ENCODE peak calls at places on chromosomes 7 and 10, in seven cellular contexts. X is IMR-90, G is mesenchymal stem cell, Y is H1, M is neuronal stem cell, A is H9, E is mesendoderm. U is an unnamed sample.

GRCh38 chr10:103982639-103983038 is 15.7 kb downstream of the SLK start:
- DNase-seq in G (no peak), X (no peak), Y (no peak), M (peak), E (peak), A (peak), U (peak)

GRCh38 chr10:93379366-93380042 is 102.6 kb downstream of the MYOF start:
- DNase-seq in A (no peak), M (no peak), E (no peak), Y (no peak), X (peak), G (peak), U (no peak)

GRCh38 chr7:6486438-6487183 is 38.9 kb upstream of the DAGLB start:
- DNase-seq in E (no peak), Y (no peak), G (no peak), M (no peak), A (no peak), X (no peak), U (no peak)

GRCh38 chr7:16811555-16811954 is 6.8 kb upstream of the AGR2 start:
- DNase-seq in G (peak), X (peak), A (no peak), M (no peak), Y (no peak), E (no peak), U (no peak)

GRCh38 chr10:121607310-121608055 is 9.2 kb upstream of the FGFR2 start:
- DNase-seq in A (no peak), Y (no peak), G (no peak), E (no peak), M (no peak), X (no peak), U (no peak)

GRCh38 chr10:52318822-52319464 is 4.9 kb downstream of the DKK1 start:
- DNase-seq in M (no peak), E (no peak), G (peak), X (peak), Y (no peak), A (no peak), U (peak)

GRCh38 chr7:129642871-129643515 is 31.5 kb downstream of the NRF1 start:
- DNase-seq in Y (no peak), A (no peak), E (no peak), X (no peak), M (no peak), G (no peak), U (peak)

GRCh38 chr10:95605163-95605562 is 44.0 kb upstream of the SORBS1 start:
- DNase-seq in A (no peak), E (no peak), G (peak), Y (no peak), M (no peak), X (no peak), U (no peak)

GRCh38 chr10:103238506-103239252 is 7.0 kb upstream of the RPEL1 start:
- DNase-seq in Y (peak), G (peak), X (peak), M (no peak), E (peak), A (peak), U (peak)

GRCh38 chr7:137840183-137840779 is 6.5 kb downstream of the DGKI start:
- DNase-seq in M (peak), E (no peak), A (no peak), G (no peak), X (no peak), Y (no peak), U (no peak)

GRCh38 chr10:43218951-43219837 is 47.7 kb downstream of the RASGEF1A start:
- DNase-seq in X (no peak), Y (no peak), A (no peak), M (no peak), E (no peak), G (no peak), U (no peak)

GRCh38 chr7:159034988-159035387 is 109.7 kb downstream of the VIPR2 start:
- DNase-seq in M (no peak), Y (no peak), E (no peak), X (no peak), A (peak), G (no peak), U (no peak)

GRCh38 chr7:155864271-155864985 is 52.2 kb upstream of the SHH start:
- DNase-seq in X (no peak), M (no peak), G (no peak), E (no peak), Y (no peak), A (peak), U (no peak)

GRCh38 chr7:28036748-28037147 is 143.8 kb downstream of the JAZF1 start:
- DNase-seq in E (no peak), A (no peak), G (no peak), M (no peak), Y (no peak), X (no peak), U (no peak)

GRCh38 chr7:127759945-127760421 is 108.0 kb downstream of the SND1 start:
- DNase-seq in E (no peak), A (no peak), Y (no peak), M (no peak), X (no peak), G (no peak), U (no peak)

GRCh38 chr10:132977807-132978206 is 35.4 kb upstream of the CFAP46 start:
- DNase-seq in X (no peak), M (no peak), G (no peak), A (no peak), Y (no peak), E (peak), U (no peak)

GRCh38 chr7:144087230-144087629 is 1.2 kb downstream of the OR2A12 start:
- DNase-seq in M (no peak), A (no peak), G (no peak), E (peak), Y (no peak), X (no peak), U (no peak)

GRCh38 chr10:60236869-60237524 is 152.7 kb downstream of the ANK3 start:
- DNase-seq in G (no peak), A (no peak), E (no peak), Y (no peak), X (no peak), M (no peak), U (peak)

GRCh38 chr10:24952701-24953349 is 419 bp upstream of the PRTFDC1 start:
- DNase-seq in E (peak), X (peak), M (peak), G (peak), Y (no peak), A (peak), U (no peak)

GRCh38 chr7:151380199-151381082 is 29.4 kb downstream of the WDR86 start:
- DNase-seq in X (no peak), G (no peak), A (no peak), M (no peak), Y (no peak), E (no peak), U (peak)

GRCh38 chr10:93245772-93246171 is 172.1 kb downstream of the CYP26A1 start:
- DNase-seq in Y (no peak), A (no peak), X (no peak), M (no peak), G (no peak), E (no peak), U (no peak)

GRCh38 chr7:131945313-131945831 is 388.9 kb upstream of the PODXL start:
- DNase-seq in E (peak), M (peak), Y (peak), X (peak), G (peak), A (peak), U (peak)

GRCh38 chr7:151432658-151433521 is 7.1 kb downstream of the CRYGN start:
- DNase-seq in X (no peak), A (no peak), Y (no peak), G (no peak), M (no peak), E (no peak), U (no peak)

GRCh38 chr10:97089209-97089865 is 96.4 kb downstream of the SLIT1 start:
- DNase-seq in A (no peak), G (no peak), X (no peak), Y (no peak), M (no peak), E (peak), U (peak)

GRCh38 chr7:898460-898854 is 22.1 kb downstream of the GET4 start:
- DNase-seq in X (no peak), A (no peak), M (no peak), G (no peak), Y (no peak), E (no peak), U (no peak)

GRCh38 chr10:34850558-34850957 is 35.5 kb upstream of the PARD3 start:
- DNase-seq in G (no peak), A (no peak), M (no peak), Y (no peak), E (no peak), X (no peak), U (no peak)

GRCh38 chr10:122688293-122688989 is 11.2 kb downstream of the C10orf120 start:
- DNase-seq in E (peak), M (no peak), A (no peak), X (no peak), Y (no peak), G (no peak), U (peak)

GRCh38 chr10:100442548-100442947 is 20.3 kb upstream of the WNT8B start:
- DNase-seq in X (no peak), M (no peak), E (no peak), Y (no peak), G (no peak), A (no peak), U (peak)
- H2BK5ac ChIP-seq in X (no peak), M (no peak), E (no peak), Y (no peak), G (no peak), A (no peak), U (no peak)

GRCh38 chr7:22672892-22673637 is 53.9 kb upstream of the IL6 start:
- DNase-seq in M (no peak), X (peak), Y (no peak), G (no peak), E (no peak), A (no peak), U (no peak)

GRCh38 chr7:22669692-22670421 is 57.1 kb upstream of the IL6 start:
- DNase-seq in G (no peak), X (no peak), E (peak), Y (no peak), A (peak), M (no peak), U (no peak)

GRCh38 chr7:22670422-22670815 is 56.6 kb upstream of the IL6 start:
- DNase-seq in A (no peak), Y (no peak), G (no peak), M (no peak), X (no peak), E (no peak), U (no peak)

GRCh38 chr7:22668971-22669401 is 58.0 kb upstream of the IL6 start:
- DNase-seq in X (no peak), M (no peak), A (peak), Y (peak), E (peak), G (no peak), U (peak)

GRCh38 chr7:22671177-22671879 is 55.7 kb upstream of the IL6 start:
- DNase-seq in M (no peak), E (no peak), A (no peak), Y (no peak), G (peak), X (peak), U (no peak)
- H3K9ac ChIP-seq in M (no peak), E (no peak), A (no peak), Y (no peak), G (no peak), X (peak), U (no peak)

GRCh38 chr10:89589091-89589725 is 53.8 kb upstream of the SLC16A12 start:
- DNase-seq in M (no peak), A (no peak), Y (no peak), X (no peak), G (no peak), E (no peak), U (no peak)
- H3K4me2 ChIP-seq in M (no peak), A (no peak), Y (no peak), X (no peak), G (no peak), E (no peak), U (no peak)

DNA sequence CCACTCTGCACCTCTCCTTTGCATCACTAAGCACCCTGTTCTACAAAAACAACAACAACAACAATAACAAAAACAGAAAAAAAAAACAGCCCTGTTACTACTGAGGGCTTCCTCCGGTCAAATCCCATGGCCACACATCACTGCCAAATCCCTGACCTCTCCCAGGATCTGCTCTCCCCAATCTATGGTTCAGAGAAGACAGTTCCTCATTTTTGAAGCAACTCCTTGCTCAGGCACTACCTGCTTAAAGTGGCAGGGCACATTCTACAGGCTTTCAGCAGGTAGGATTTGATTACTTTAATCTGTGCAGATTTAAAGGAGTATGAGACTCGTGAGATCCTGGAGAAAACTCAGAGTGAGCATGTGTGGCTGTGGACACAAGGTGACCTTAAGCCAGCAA is 46.9 kb downstream of the PIK3CG start:
- DNase-seq in E (no peak), M (no peak), A (no peak), G (no peak), Y (no peak), X (no peak), U (no peak)
- H2BK5ac ChIP-seq in E (no peak), M (no peak), A (no peak), G (no peak), Y (no peak), X (no peak), U (no peak)

GRCh38 chr10:22427890-22428571 is 82.7 kb downstream of the SPAG6 start:
- DNase-seq in Y (no peak), G (peak), X (peak), A (no peak), M (no peak), E (no peak), U (no peak)
- H3K9ac ChIP-seq in Y (no peak), G (peak), X (no peak), A (no peak), M (no peak), E (no peak), U (no peak)

DNA sequence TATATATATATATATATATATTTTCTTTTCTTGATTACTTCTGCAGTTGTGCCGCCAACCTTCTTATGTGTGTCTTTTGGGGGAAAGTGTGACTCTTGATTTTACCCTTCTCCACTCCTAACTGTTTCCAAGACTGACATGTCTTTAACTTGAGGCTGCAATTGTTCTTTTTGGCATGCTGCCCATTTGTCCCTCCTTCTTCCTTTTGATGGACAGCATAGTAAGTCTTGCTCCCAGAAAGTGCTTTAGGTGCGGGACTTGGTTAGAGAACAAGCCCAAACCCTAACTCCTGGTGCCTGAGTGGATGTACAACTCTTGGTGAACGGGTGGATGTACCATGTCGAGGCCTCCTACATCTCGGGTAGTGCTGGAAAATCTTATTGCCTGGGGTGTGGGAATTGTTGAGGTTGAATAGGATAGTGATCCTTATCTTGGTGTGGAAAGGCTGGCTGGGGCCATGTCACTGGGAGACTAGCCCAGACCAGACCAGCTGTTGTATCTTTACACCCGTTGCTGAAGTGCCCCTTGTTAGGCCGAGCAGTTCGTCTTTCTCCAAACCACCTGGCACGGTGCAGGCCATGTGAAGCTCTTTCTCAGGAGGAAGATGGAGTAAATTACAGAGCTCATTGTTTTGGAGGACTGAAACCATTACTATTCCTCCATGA is 16.3 kb downstream of the TCF7L2 start:
- DNase-seq in M (no peak), Y (no peak), G (no peak), X (no peak), E (no peak), A (no peak), U (no peak)
- H3K4me2 ChIP-seq in M (no peak), Y (no peak), G (no peak), X (no peak), E (no peak), A (no peak), U (no peak)

GRCh38 chr10:86658261-86658741 is 4.0 kb downstream of the OPN4 start:
- DNase-seq in Y (no peak), M (no peak), A (no peak), E (no peak), X (no peak), G (no peak), U (no peak)

GRCh38 chr10:86659161-86659691 is 4.9 kb downstream of the OPN4 start:
- DNase-seq in X (no peak), M (no peak), Y (no peak), A (no peak), E (no peak), G (no peak), U (no peak)

GRCh38 chr10:86657011-86657395 is 2.7 kb downstream of the OPN4 start:
- DNase-seq in G (no peak), E (no peak), A (no peak), M (no peak), Y (no peak), X (no peak), U (no peak)

GRCh38 chr10:86658751-86659150 is 4.4 kb downstream of the OPN4 start:
- DNase-seq in X (no peak), G (no peak), M (no peak), Y (no peak), E (no peak), A (no peak), U (no peak)

GRCh38 chr10:86657396-86658011 is 3.2 kb downstream of the OPN4 start:
- DNase-seq in Y (no peak), G (no peak), X (peak), A (no peak), M (no peak), E (no peak), U (no peak)
- H2BK5ac ChIP-seq in Y (no peak), G (no peak), X (no peak), A (no peak), M (no peak), E (no peak), U (no peak)

DNA sequence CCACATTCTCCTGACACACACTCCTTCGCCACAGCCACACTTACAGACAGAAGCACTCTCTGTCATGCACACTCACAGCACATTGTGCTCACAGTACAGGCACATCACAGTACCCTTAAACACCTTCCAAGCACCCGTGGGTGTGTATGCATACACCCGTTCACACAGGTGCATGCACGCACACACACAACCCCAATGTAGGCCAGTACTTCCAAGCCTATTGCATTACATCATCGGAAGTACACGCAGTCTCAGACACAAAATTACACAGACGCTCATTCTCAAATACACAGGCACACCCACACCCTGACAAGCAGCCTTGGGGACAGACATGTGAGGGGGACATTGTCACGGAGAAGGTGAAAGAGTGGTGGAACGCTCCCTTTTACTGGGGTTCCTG is 11.1 kb downstream of the KAZALD1 start:
- DNase-seq in M (no peak), A (no peak), Y (no peak), G (no peak), E (no peak), X (no peak), U (no peak)
- H3K9ac ChIP-seq in M (peak), A (no peak), Y (no peak), G (no peak), E (no peak), X (no peak), U (no peak)

DNA sequence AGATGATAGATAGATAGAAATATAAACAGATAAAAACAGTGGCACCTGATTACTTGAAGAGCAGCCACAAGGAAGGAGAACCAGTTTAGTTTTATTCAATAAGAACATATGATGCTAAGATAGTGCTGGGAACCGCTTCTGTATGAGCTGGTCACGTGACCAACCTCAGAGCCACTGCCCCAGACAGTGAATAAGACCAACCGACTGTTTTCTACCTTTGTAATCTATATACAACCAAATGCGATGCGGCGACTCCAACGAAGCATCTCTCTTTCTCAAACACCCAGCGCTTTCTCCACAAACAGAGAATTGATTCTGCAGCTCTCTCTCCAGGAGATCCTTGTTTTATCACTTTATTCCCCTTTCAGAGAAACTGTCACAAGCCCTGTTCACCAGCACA is 55.5 kb upstream of the JCAD start:
- DNase-seq in Y (no peak), G (no peak), A (no peak), M (no peak), E (no peak), X (peak), U (no peak)
- H3K4me2 ChIP-seq in Y (no peak), G (no peak), A (no peak), M (peak), E (no peak), X (peak), U (no peak)

GRCh38 chr7:14717169-14717568 is 185.4 kb downstream of the DGKB start:
- DNase-seq in A (no peak), G (no peak), X (no peak), Y (no peak), M (no peak), E (no peak), U (no peak)
- H2BK5ac ChIP-seq in A (no peak), G (no peak), X (no peak), Y (no peak), M (no peak), E (no peak), U (no peak)

U was measured in trophoblast cell.